ENCODE peak calls at places on chromosomes 2 and 18, in nine cellular contexts. Y is retina; X is HT-29; U is activated naive CD4-positive, alpha-beta T cell; H is Karpas-422; C is stimulated activated CD4-positive, alpha-beta T cell treated with anti-CD3 and anti-CD28 coated beads, Interleukin-12 subunit alpha, Interleukin-12 subunit beta, amount 100 ng/mL, for 4 hours; M is activated naive CD8-positive, alpha-beta T cell treated with anti-CD3 and anti-CD28 coated beads for 36 hours; N is substantia nigra; R is GM13976. S is an unnamed sample.
A peak's percentile ranks its signal among the peaks of the same experiment; 100 is the strongest.

GRCh38 chr2:172807011-172807410 is 71.4 kb downstream of the RAPGEF4 start:
- DNase-seq in Y (no peak), U (no peak), H (no peak), X (no peak), N (no peak), C (no peak), M (no peak), R (no peak), S (no peak)

GRCh38 chr2:237456200-237456731 is 30.8 kb upstream of the MLPH start:
- DNase-seq in C (no peak), N (no peak), X (no peak), R (no peak), Y (no peak), U (no peak), H (no peak), M (no peak), S (no peak)

GRCh38 chr2:168167511-168168263 is 79.7 kb downstream of the STK39 start:
- DNase-seq in H (no peak), X (no peak), C (no peak), N (no peak), M (no peak), U (no peak), R (no peak), Y (no peak), S (no peak)

GRCh38 chr2:101327863-101328394 is 19.4 kb upstream of the RNF149 start:
- DNase-seq in C (no peak), U (no peak), M (no peak), R (no peak), H (no peak), Y (no peak), X (peak; percentile 93), N (no peak), S (no peak)

GRCh38 chr18:73201940-73202339 is 334.2 kb upstream of the NETO1 start:
- DNase-seq in H (no peak), N (no peak), Y (no peak), C (no peak), U (no peak), X (no peak), R (no peak), M (no peak), S (no peak)

GRCh38 chr18:44900627-44901026 is 219.9 kb downstream of the SETBP1 start:
- DNase-seq in C (no peak), U (no peak), Y (no peak), X (no peak), M (no peak), H (no peak), R (no peak), N (no peak), S (no peak)

GRCh38 chr2:159574246-159574645 is 42.1 kb downstream of the BAZ2B start:
- DNase-seq in H (no peak), C (no peak), Y (no peak), R (no peak), N (no peak), U (no peak), M (no peak), X (no peak), S (no peak)

GRCh38 chr18:24630346-24630880 is 170.0 kb downstream of the HRH4 start:
- DNase-seq in C (no peak), U (no peak), R (no peak), N (no peak), H (no peak), M (no peak), X (no peak), Y (no peak), S (peak; percentile 24)

GRCh38 chr18:25298853-25299274 is 53.1 kb downstream of the ZNF521 start:
- DNase-seq in U (no peak), N (no peak), R (no peak), H (no peak), M (no peak), X (peak; percentile 14), C (no peak), Y (no peak), S (no peak)

GRCh38 chr2:235347691-235348090 is 146.2 kb upstream of the AGAP1 start:
- DNase-seq in Y (no peak), H (no peak), R (no peak), M (no peak), C (no peak), X (no peak), U (no peak), N (no peak), S (no peak)

GRCh38 chr18:23862071-23862470 is 152.5 kb upstream of the TTC39C start:
- DNase-seq in U (no peak), Y (no peak), N (no peak), C (no peak), M (no peak), X (no peak), H (no peak), R (no peak), S (no peak)

GRCh38 chr18:68053290-68053689 is 536.8 kb upstream of the DSEL start:
- DNase-seq in M (no peak), H (no peak), R (no peak), C (no peak), Y (no peak), U (no peak), N (no peak), X (no peak), S (no peak)

GRCh38 chr2:36820942-36821605 is 124.6 kb downstream of the VIT start:
- DNase-seq in M (no peak), Y (no peak), U (no peak), H (no peak), N (no peak), X (peak; percentile 83), C (no peak), R (no peak), S (peak; percentile 92)

S was measured in NCI-H187.